ENCODE peak calls at places on chromosomes 1 and 21, in nine cellular contexts. Z, O, R, J, H, V, Q, X and C are unnamed samples.

GRCh38 chr21:31470896-31471694 is 127.0 kb upstream of the TIAM1 start:
- DNase-seq in Z (no peak), O (peak), R (no peak), J (no peak), H (peak), V (no peak), Q (no peak), X (no peak), C (no peak)

GRCh38 chr21:42027804-42028753 is 17.9 kb upstream of the ZBTB21 start:
- DNase-seq in Z (no peak), O (no peak), R (no peak), J (no peak), H (no peak), V (no peak), Q (no peak), X (no peak), C (no peak)

GRCh38 chr1:90763930-90764329 is 46.8 kb upstream of the BARHL2 start:
- DNase-seq in Z (no peak), O (no peak), R (no peak), J (no peak), H (no peak), V (no peak), Q (no peak), X (no peak), C (no peak)

GRCh38 chr1:186519981-186520380 is 59.1 kb upstream of the PDC start:
- DNase-seq in Z (no peak), O (no peak), R (no peak), J (no peak), H (no peak), V (peak), Q (no peak), X (no peak), C (peak)

GRCh38 chr1:238552271-238552670 is 661.5 kb upstream of the ZP4 start:
- DNase-seq in Z (no peak), O (no peak), R (no peak), J (no peak), H (no peak), V (no peak), Q (no peak), X (no peak), C (no peak)

GRCh38 chr1:9787702-9788101 is 36.1 kb downstream of the CLSTN1 start:
- DNase-seq in Z (no peak), O (no peak), R (no peak), J (no peak), H (no peak), V (no peak), Q (no peak), X (no peak), C (no peak)

GRCh38 chr1:95547000-95547399 is 313.0 kb downstream of the RWDD3 start:
- DNase-seq in Z (no peak), O (no peak), R (no peak), J (peak), H (no peak), V (peak), Q (no peak), X (no peak), C (peak)

GRCh38 chr1:86395771-86396502 is at the start of gene ODF2L:
- DNase-seq in Z (peak), O (peak), R (peak), J (peak), H (peak), V (peak), Q (peak), X (peak), C (peak)

GRCh38 chr1:231885209-231885854 is 258.7 kb downstream of the DISC1 start:
- DNase-seq in Z (no peak), O (no peak), R (no peak), J (no peak), H (no peak), V (no peak), Q (no peak), X (no peak), C (no peak)

GRCh38 chr1:214862421-214862820 is 220.1 kb upstream of the KCNK2 start:
- DNase-seq in Z (no peak), O (no peak), R (no peak), J (no peak), H (no peak), V (peak), Q (no peak), X (no peak), C (peak)

GRCh38 chr1:40651138-40651857 is 14.2 kb downstream of the RIMS3 start:
- DNase-seq in Z (no peak), O (no peak), R (no peak), J (peak), H (no peak), V (no peak), Q (no peak), X (no peak), C (peak)

GRCh38 chr1:7420098-7420445 is 351.0 kb upstream of the VAMP3 start:
- DNase-seq in Z (no peak), O (no peak), R (no peak), J (no peak), H (no peak), V (no peak), Q (no peak), X (no peak), C (no peak)

GRCh38 chr1:203402609-203403337 is 51.9 kb upstream of the FMOD start:
- DNase-seq in Z (peak), O (no peak), R (no peak), J (no peak), H (no peak), V (peak), Q (no peak), X (no peak), C (peak)

GRCh38 chr1:214857716-214858115 is 224.8 kb upstream of the KCNK2 start:
- DNase-seq in Z (peak), O (no peak), R (no peak), J (no peak), H (no peak), V (no peak), Q (no peak), X (no peak), C (no peak)

GRCh38 chr1:82449671-82450070 is 648.9 kb downstream of the ADGRL2 start:
- DNase-seq in Z (peak), O (no peak), R (no peak), J (no peak), H (no peak), V (no peak), Q (no peak), X (no peak), C (no peak)

GRCh38 chr1:193831465-193831864 is 645.1 kb upstream of the B3GALT2 start:
- DNase-seq in Z (no peak), O (no peak), R (no peak), J (no peak), H (no peak), V (no peak), Q (no peak), X (no peak), C (no peak)

GRCh38 chr21:45811136-45811535 is 167.6 kb downstream of the PCBP3 start:
- DNase-seq in Z (no peak), O (no peak), R (no peak), J (no peak), H (peak), V (no peak), Q (no peak), X (no peak), C (no peak)

GRCh38 chr1:16111771-16112557 is 38.5 kb upstream of the FAM131C start:
- DNase-seq in Z (peak), O (no peak), R (no peak), J (no peak), H (no peak), V (no peak), Q (no peak), X (no peak), C (no peak)

GRCh38 chr1:44532567-44532944 is 127.5 kb downstream of the RNF220 start:
- DNase-seq in Z (no peak), O (no peak), R (no peak), J (no peak), H (peak), V (no peak), Q (no peak), X (no peak), C (no peak)

GRCh38 chr1:175198332-175198731 is 5.8 kb upstream of the KIAA0040 start:
- DNase-seq in Z (no peak), O (no peak), R (no peak), J (no peak), H (no peak), V (no peak), Q (no peak), X (no peak), C (no peak)

GRCh38 chr1:87024936-87025537 is 110.6 kb downstream of the HS2ST1 start:
- DNase-seq in Z (peak), O (peak), R (no peak), J (peak), H (peak), V (peak), Q (no peak), X (peak), C (peak)

GRCh38 chr21:36693144-36694040 is 5.5 kb upstream of the SIM2 start:
- DNase-seq in Z (no peak), O (no peak), R (no peak), J (no peak), H (peak), V (no peak), Q (no peak), X (no peak), C (no peak)

GRCh38 chr21:29224006-29224405 is 74.7 kb upstream of the BACH1 start:
- DNase-seq in Z (no peak), O (no peak), R (no peak), J (no peak), H (no peak), V (no peak), Q (no peak), X (no peak), C (peak)

GRCh38 chr1:74652711-74653131 is 20.9 kb downstream of the ERICH3 start:
- DNase-seq in Z (no peak), O (no peak), R (no peak), J (no peak), H (no peak), V (peak), Q (no peak), X (no peak), C (peak)

GRCh38 chr21:38434913-38435533 is 63.3 kb downstream of the ERG start:
- DNase-seq in Z (no peak), O (no peak), R (no peak), J (no peak), H (no peak), V (peak), Q (peak), X (no peak), C (peak)